ENCODE peak calls at places on chromosomes 1 and 21, in eight cellular contexts. B is left ventricle myocardium inferior; C is NCI-H1930; Q is nucleus accumbens; Y is activated T-helper 1 cell treated with anti-CD3 and anti-CD28 coated beads, Interleukin-12 subunit alpha, Interleukin-12 subunit beta, Interleukin-2, Interleukin-4 antibody, amounts not matched to agents 30 ng/mL and 10 ng/mL and 1 ng/mL, durations not matched to agents 14 hours and 24 hours and 36 hours; V is hepatocyte; L is GM19239; O is BJ. R is an unnamed sample.

GRCh38 chr1:151145158-151146071 is 1.0 kb downstream of the SEMA6C start:
- DNase-seq in B (peak; percentile 44), C (no peak), Q (peak; percentile 19), Y (no peak), V (peak; percentile 44), L (no peak), O (no peak), R (peak; percentile 31)

GRCh38 chr1:240107058-240107684 is 15.5 kb downstream of the FMN2 start:
- DNase-seq in B (no peak), C (no peak), Q (no peak), Y (no peak), V (no peak), L (no peak), O (no peak), R (peak; percentile 86)

GRCh38 chr21:38818336-38818723 is 12.6 kb downstream of the ETS2 start:
- DNase-seq in B (no peak), C (no peak), Q (no peak), Y (no peak), V (no peak), L (no peak), O (no peak), R (no peak)

GRCh38 chr1:100860397-100860991 is 34.1 kb downstream of the EXTL2 start:
- DNase-seq in B (no peak), C (no peak), Q (no peak), Y (no peak), V (no peak), L (no peak), O (no peak), R (peak; percentile 62)

GRCh38 chr1:199774433-199775089 is 252.9 kb upstream of the NR5A2 start:
- DNase-seq in B (no peak), C (no peak), Q (no peak), Y (no peak), V (no peak), L (no peak), O (no peak), R (peak; percentile 35)

GRCh38 chr21:44702111-44702972 is 5.4 kb downstream of the KRTAP10-12 start:
- DNase-seq in B (no peak), C (no peak), Q (no peak), Y (no peak), V (no peak), L (no peak), O (no peak), R (no peak)

GRCh38 chr1:229786974-229787610 is 161.0 kb downstream of the URB2 start:
- DNase-seq in B (no peak), C (no peak), Q (no peak), Y (no peak), V (no peak), L (no peak), O (no peak), R (no peak)

GRCh38 chr1:74971982-74972381 is 162.2 kb upstream of the LHX8 start:
- DNase-seq in B (no peak), C (peak; percentile 15), Q (no peak), Y (no peak), V (no peak), L (no peak), O (no peak), R (no peak)

GRCh38 chr1:183416850-183417690 is 1.1 kb downstream of the NMNAT2 start:
- DNase-seq in B (peak; percentile 71), C (peak; percentile 42), Q (peak; percentile 44), Y (peak; percentile 17), V (peak; percentile 87), L (peak; percentile 17), O (no peak), R (peak; percentile 40)

GRCh38 chr1:32455958-32456357 is 8.9 kb upstream of the ZBTB8B start:
- DNase-seq in B (no peak), C (no peak), Q (no peak), Y (no peak), V (no peak), L (no peak), O (no peak), R (no peak)

GRCh38 chr1:222071313-222071886 is 329.5 kb upstream of the DUSP10 start:
- DNase-seq in B (no peak), C (no peak), Q (no peak), Y (no peak), V (no peak), L (no peak), O (no peak), R (no peak)

GRCh38 chr1:209609403-209610377 is 26.2 kb downstream of the CAMK1G start:
- DNase-seq in B (no peak), C (no peak), Q (no peak), Y (no peak), V (peak; percentile 56), L (no peak), O (no peak), R (peak; percentile 63)

GRCh38 chr21:31446206-31446900 is 102.3 kb upstream of the TIAM1 start:
- DNase-seq in B (no peak), C (no peak), Q (no peak), Y (peak; percentile 49), V (no peak), L (no peak), O (no peak), R (no peak)

GRCh38 chr1:65792671-65793358 is at the start of gene PDE4B:
- DNase-seq in B (peak; percentile 13), C (no peak), Q (no peak), Y (no peak), V (peak; percentile 19), L (no peak), O (no peak), R (peak; percentile 74)

GRCh38 chr1:231923461-231924132 is 297.0 kb downstream of the DISC1 start:
- DNase-seq in B (no peak), C (no peak), Q (no peak), Y (no peak), V (no peak), L (no peak), O (no peak), R (peak; percentile 59)

GRCh38 chr1:85865183-85865582 is 156.9 kb upstream of the ZNHIT6 start:
- DNase-seq in B (no peak), C (no peak), Q (no peak), Y (no peak), V (no peak), L (no peak), O (peak; percentile 64), R (no peak)

GRCh38 chr1:219432191-219432606 is 180.7 kb downstream of the ZC3H11B start:
- DNase-seq in B (no peak), C (no peak), Q (no peak), Y (no peak), V (no peak), L (no peak), O (no peak), R (no peak)

GRCh38 chr1:10607228-10607627 is 132.5 kb downstream of the PEX14 start:
- DNase-seq in B (no peak), C (no peak), Q (no peak), Y (no peak), V (peak; percentile 42), L (no peak), O (no peak), R (no peak)

GRCh38 chr1:115706774-115707425 is 61.6 kb downstream of the CASQ2 start:
- DNase-seq in B (no peak), C (peak; percentile 27), Q (no peak), Y (no peak), V (peak; percentile 72), L (peak; percentile 27), O (no peak), R (peak; percentile 70)

GRCh38 chr1:172351761-172352161 is 68.7 kb upstream of the C1orf105 start:
- DNase-seq in B (no peak), C (no peak), Q (no peak), Y (no peak), V (no peak), L (no peak), O (no peak), R (peak; percentile 55)

GRCh38 chr1:226274138-226274537 is 34.8 kb downstream of the LIN9 start:
- DNase-seq in B (no peak), C (no peak), Q (no peak), Y (no peak), V (no peak), L (no peak), O (no peak), R (no peak)

GRCh38 chr21:45769239-45769758 is 125.8 kb downstream of the PCBP3 start:
- DNase-seq in B (no peak), C (no peak), Q (no peak), Y (no peak), V (no peak), L (no peak), O (no peak), R (no peak)

GRCh38 chr1:226762988-226763740 is 24.1 kb upstream of the ITPKB start:
- DNase-seq in B (no peak), C (no peak), Q (no peak), Y (no peak), V (no peak), L (no peak), O (no peak), R (peak; percentile 31)

GRCh38 chr1:84174051-84174556 is 30.0 kb downstream of the PRKACB start:
- DNase-seq in B (no peak), C (no peak), Q (no peak), Y (no peak), V (peak; percentile 22), L (no peak), O (peak; percentile 8), R (peak; percentile 86)

GRCh38 chr1:203089001-203089650 is 3.3 kb upstream of the MYOG start:
- DNase-seq in B (no peak), C (no peak), Q (no peak), Y (no peak), V (no peak), L (no peak), O (no peak), R (no peak)

GRCh38 chr1:182688436-182688835 is 4.0 kb upstream of the RGS8 start:
- DNase-seq in B (no peak), C (no peak), Q (no peak), Y (no peak), V (no peak), L (no peak), O (no peak), R (no peak)

GRCh38 chr1:150650193-150650592 is 20.8 kb upstream of the ENSA start:
- DNase-seq in B (no peak), C (no peak), Q (no peak), Y (no peak), V (peak; percentile 44), L (no peak), O (no peak), R (no peak)

GRCh38 chr1:214657299-214657698 is 54.3 kb downstream of the CENPF start:
- DNase-seq in B (no peak), C (no peak), Q (no peak), Y (no peak), V (no peak), L (no peak), O (no peak), R (no peak)

GRCh38 chr21:42448683-42449082 is 45.0 kb downstream of the UBASH3A start:
- DNase-seq in B (no peak), C (no peak), Q (no peak), Y (no peak), V (no peak), L (no peak), O (no peak), R (no peak)

GRCh38 chr21:41396452-41397107 is 29.5 kb upstream of the MX1 start:
- DNase-seq in B (peak; percentile 33), C (no peak), Q (no peak), Y (no peak), V (peak; percentile 23), L (no peak), O (no peak), R (no peak)

GRCh38 chr1:195744256-195744655 is 864.0 kb downstream of the KCNT2 start:
- DNase-seq in B (no peak), C (no peak), Q (no peak), Y (no peak), V (no peak), L (no peak), O (no peak), R (no peak)

GRCh38 chr1:25875154-25875855 is at the start of gene PAQR7:
- DNase-seq in B (peak; percentile 74), C (peak; percentile 64), Q (peak; percentile 64), Y (peak; percentile 50), V (peak; percentile 92), L (peak; percentile 67), O (no peak), R (peak; percentile 80)

GRCh38 chr1:8649027-8649426 is 168.4 kb downstream of the RERE start:
- DNase-seq in B (no peak), C (no peak), Q (no peak), Y (no peak), V (no peak), L (peak; percentile 22), O (no peak), R (no peak)

GRCh38 chr1:17842686-17843085 is 87.6 kb downstream of the ACTL8 start:
- DNase-seq in B (no peak), C (no peak), Q (no peak), Y (no peak), V (no peak), L (no peak), O (no peak), R (no peak)

R was measured in ELR.